ENCODE peak calls at places on chromosomes 13 and 19, in eight cellular contexts. P, Q, G, N, J, V, O and Y are unnamed samples.

GRCh38 chr19:55113570-55114039 is 3.8 kb downstream of the PPP1R12C start:
- DNase-seq in J (peak), P (peak), O (peak), Q (no peak), N (peak), V (peak), G (peak), Y (peak)

GRCh38 chr13:62094937-62095336 is 679.3 kb upstream of the PCDH20 start:
- DNase-seq in J (no peak), V (no peak), P (no peak), G (no peak), Q (no peak), O (no peak), N (no peak), Y (no peak)

GRCh38 chr19:46621191-46622117 is 3.4 kb downstream of the PTGIR start:
- DNase-seq in V (no peak), Q (no peak), P (no peak), O (no peak), J (peak), N (no peak), G (no peak), Y (no peak)

GRCh38 chr19:13031917-13032623 is 36.8 kb downstream of the NFIX start:
- DNase-seq in O (no peak), Q (peak), P (no peak), J (no peak), N (no peak), G (no peak), V (no peak), Y (no peak)

GRCh38 chr13:40812724-40813445 is 23.5 kb downstream of the SLC25A15 start:
- DNase-seq in O (no peak), Q (peak), J (no peak), P (no peak), N (peak), V (peak), G (no peak), Y (no peak)

GRCh38 chr13:49681837-49682236 is 9.4 kb downstream of the EBPL start:
- DNase-seq in N (no peak), G (no peak), O (no peak), Q (peak), V (no peak), P (no peak), J (no peak), Y (no peak)

GRCh38 chr19:47266401-47266885 is 8.2 kb upstream of the INAFM1 start:
- DNase-seq in J (no peak), P (no peak), N (no peak), V (no peak), O (no peak), G (no peak), Q (no peak), Y (no peak)

GRCh38 chr13:110306960-110307696 is at the start of the genes COL4A1 and COL4A2:
- DNase-seq in J (peak), P (no peak), G (no peak), O (peak), Q (peak), V (no peak), N (peak), Y (peak)

GRCh38 chr13:114148521-114148855 is 16.1 kb upstream of the RASA3 start:
- DNase-seq in N (no peak), O (peak), P (no peak), Q (no peak), J (no peak), G (no peak), V (no peak), Y (no peak)

GRCh38 chr13:110371550-110372465 is 64.7 kb downstream of the COL4A2 start:
- DNase-seq in G (no peak), V (no peak), Q (no peak), O (no peak), P (no peak), N (no peak), J (no peak), Y (no peak)

GRCh38 chr13:43232144-43232840 is 208.9 kb downstream of the DNAJC15 start:
- DNase-seq in N (no peak), O (no peak), V (no peak), Q (no peak), P (no peak), G (no peak), J (no peak), Y (no peak)

GRCh38 chr13:94712287-94712811 is at the start of gene SOX21:
- DNase-seq in N (no peak), O (no peak), Q (no peak), G (no peak), V (no peak), J (peak), P (peak), Y (peak)

GRCh38 chr13:19888799-19889198 is 25.4 kb upstream of the ZMYM5 start:
- DNase-seq in V (no peak), G (no peak), N (no peak), O (no peak), J (no peak), Q (peak), P (no peak), Y (no peak)
- TF ChIP-seq CTCF in V (peak), G (no peak), N (no peak), O (no peak), J (peak), Q (no peak), P (no peak), Y (no peak)

GRCh38 chr19:9848060-9848459 is 12.9 kb downstream of the PIN1 start:
- DNase-seq in P (no peak), J (peak), G (no peak), N (no peak), Q (no peak), O (no peak), V (no peak), Y (no peak)
- TF ChIP-seq CTCF in P (peak), J (peak), G (no peak), N (peak), Q (peak), O (no peak), V (peak), Y (no peak)

GRCh38 chr13:26075498-26075897 is 23.7 kb upstream of the SHISA2 start:
- DNase-seq in Q (no peak), O (no peak), G (no peak), V (no peak), P (no peak), J (peak), N (no peak), Y (no peak)

DNA sequence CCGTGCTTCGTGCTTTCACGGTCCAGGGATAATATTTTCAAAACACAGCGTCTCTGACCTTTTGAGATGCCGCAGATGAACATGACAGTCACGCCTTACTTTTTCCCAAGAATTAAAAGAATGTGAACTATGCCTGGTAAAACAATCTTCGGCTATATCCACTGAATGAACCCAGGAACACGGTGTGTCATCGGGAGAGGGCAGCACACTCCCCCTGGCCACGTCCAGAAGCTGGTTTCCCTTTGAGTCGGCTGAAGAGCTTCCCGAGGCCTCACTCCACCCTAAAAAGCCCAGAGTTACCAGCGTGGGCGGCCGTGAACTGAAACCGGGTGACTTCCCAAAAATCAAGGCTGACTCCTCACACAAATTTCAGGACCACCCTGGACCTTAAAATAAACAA is 22.9 kb upstream of the SHISA2 start:
- DNase-seq in P (no peak), J (no peak), G (no peak), Q (no peak), V (no peak), N (no peak), O (no peak), Y (no peak)
- TF ChIP-seq CTCF in P (no peak), J (no peak), G (no peak), Q (no peak), V (no peak), N (no peak), O (no peak), Y (no peak)

GRCh38 chr19:50477751-50478515 is 1.3 kb upstream of the GARIN5A start:
- DNase-seq in J (no peak), P (no peak), Q (no peak), N (no peak), V (no peak), O (no peak), G (no peak), Y (no peak)

GRCh38 chr19:50479761-50480251 is 3.2 kb upstream of the GARIN5A start:
- DNase-seq in V (no peak), J (no peak), O (no peak), P (no peak), N (no peak), Q (no peak), G (no peak), Y (no peak)

GRCh38 chr19:50480281-50481111 is 3.8 kb upstream of the GARIN5A start:
- DNase-seq in V (no peak), O (no peak), P (no peak), J (no peak), N (no peak), G (no peak), Q (no peak), Y (no peak)

GRCh38 chr19:50476943-50477264 is 256 bp upstream of the GARIN5A start:
- DNase-seq in V (no peak), G (no peak), O (no peak), Q (no peak), N (no peak), J (no peak), P (no peak), Y (no peak)

GRCh38 chr19:50478901-50479715 is 2.5 kb upstream of the GARIN5A start:
- DNase-seq in N (peak), O (no peak), Q (no peak), V (no peak), G (no peak), P (no peak), J (peak), Y (no peak)
- TF ChIP-seq CTCF in N (peak), O (no peak), Q (peak), V (peak), G (no peak), P (no peak), J (peak), Y (peak)

GRCh38 chr19:44002566-44003460 is at the start of gene ZNF230:
- DNase-seq in P (peak), O (peak), G (peak), N (peak), V (peak), J (peak), Q (peak), Y (peak)
- TF ChIP-seq CTCF in P (no peak), O (no peak), G (no peak), N (no peak), V (no peak), J (no peak), Q (no peak), Y (no peak)

DNA sequence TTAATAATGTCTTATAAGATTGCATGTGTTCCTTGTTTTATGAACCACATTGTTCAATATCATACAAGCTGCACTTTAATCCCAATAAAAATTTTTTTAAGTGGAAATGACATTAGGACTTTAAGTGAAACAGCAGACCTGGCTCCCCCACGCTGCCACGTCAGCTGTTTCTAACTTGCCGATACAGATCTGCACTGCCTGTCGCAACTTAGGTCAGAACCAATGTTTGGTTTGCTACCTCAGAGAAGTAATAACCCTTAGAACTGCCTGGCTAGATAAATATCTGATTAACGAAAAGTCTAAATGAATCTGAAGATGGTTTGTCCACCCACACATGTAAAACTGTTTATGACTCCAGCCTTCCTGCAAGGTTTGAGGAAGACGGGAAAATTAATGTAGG is 327.5 kb upstream of the DACH1 start:
- DNase-seq in O (no peak), J (no peak), V (no peak), N (no peak), G (no peak), P (no peak), Q (no peak), Y (no peak)
- TF ChIP-seq CTCF in O (no peak), J (no peak), V (no peak), N (no peak), G (no peak), P (no peak), Q (no peak), Y (no peak)

GRCh38 chr19:19021115-19021514 is 12.2 kb downstream of the SUGP2 start:
- DNase-seq in P (no peak), G (no peak), J (no peak), V (peak), N (no peak), Q (peak), O (no peak), Y (no peak)

GRCh38 chr19:19022380-19022961 is 10.8 kb downstream of the SUGP2 start:
- DNase-seq in J (no peak), N (no peak), V (no peak), G (no peak), P (no peak), O (no peak), Q (no peak), Y (no peak)

GRCh38 chr19:19027228-19027627 is 6.1 kb downstream of the SUGP2 start:
- DNase-seq in G (no peak), O (no peak), V (no peak), P (no peak), Q (no peak), N (no peak), J (no peak), Y (no peak)

GRCh38 chr19:19028526-19028925 is 4.8 kb downstream of the SUGP2 start:
- DNase-seq in P (no peak), G (no peak), O (no peak), V (no peak), N (no peak), J (no peak), Q (no peak), Y (no peak)

GRCh38 chr19:19026299-19026971 is 6.9 kb downstream of the SUGP2 start:
- DNase-seq in J (peak), V (no peak), P (no peak), G (no peak), Q (peak), N (no peak), O (no peak), Y (no peak)
- TF ChIP-seq CTCF in J (no peak), V (peak), P (peak), G (no peak), Q (peak), N (no peak), O (no peak), Y (no peak)